ENCODE peak calls at places on chromosome 21, in eight cellular contexts. P is NCI-H510A treated with DMSO at 0.1 percent for 48 hours, B is neural crest cell, A is HT-29, O is NB4, I is progenitor cell of endocrine pancreas, L is CMK, X is H7. F is an unnamed sample.

GRCh38 chr21:39904457-39904856 is 37.2 kb downstream of the PCP4 start:
- DNase-seq in P (no peak), B (no peak), A (no peak), O (no peak), I (no peak), L (no peak), X (no peak), F (no peak)

GRCh38 chr21:45724994-45725843 is 81.7 kb downstream of the PCBP3 start:
- DNase-seq in P (no peak), B (no peak), A (no peak), O (no peak), I (no peak), L (no peak), X (peak; percentile 14), F (no peak)

GRCh38 chr21:45570826-45571601 is 28.8 kb upstream of the SLC19A1 start:
- DNase-seq in P (no peak), B (no peak), A (no peak), O (no peak), I (no peak), L (no peak), X (no peak), F (no peak)

GRCh38 chr21:32705901-32706300 is 21.9 kb downstream of the SYNJ1 start:
- DNase-seq in P (no peak), B (no peak), A (no peak), O (no peak), I (no peak), L (no peak), X (no peak), F (no peak)

GRCh38 chr21:44800971-44801467 is 601 bp downstream of the UBE2G2 start:
- DNase-seq in P (peak; percentile 17), B (no peak), A (peak; percentile 46), O (peak; percentile 61), I (no peak), L (no peak), X (peak; percentile 82), F (peak; percentile 26)

GRCh38 chr21:32320059-32320458 is 21.4 kb downstream of the MRAP start:
- DNase-seq in P (no peak), B (no peak), A (no peak), O (no peak), I (no peak), L (no peak), X (no peak), F (no peak)

GRCh38 chr21:31750843-31751242 is 18.9 kb upstream of the SCAF4 start:
- DNase-seq in P (no peak), B (no peak), A (no peak), O (no peak), I (no peak), L (no peak), X (no peak), F (no peak)

GRCh38 chr21:45975017-45975595 is 6.5 kb upstream of the COL6A1 start:
- DNase-seq in P (no peak), B (peak; percentile 39), A (no peak), O (no peak), I (no peak), L (no peak), X (peak; percentile 90), F (no peak)

GRCh38 chr21:38363684-38364083 is 106.9 kb downstream of the KCNJ15 start:
- DNase-seq in P (no peak), B (no peak), A (no peak), O (no peak), I (no peak), L (no peak), X (no peak), F (peak; percentile 26)

GRCh38 chr21:44752701-44753235 is 41.4 kb upstream of the TSPEAR start:
- DNase-seq in P (no peak), B (no peak), A (peak; percentile 71), O (no peak), I (no peak), L (no peak), X (no peak), F (peak; percentile 67)

GRCh38 chr21:15495965-15496364 is 233.8 kb upstream of the USP25 start:
- DNase-seq in P (no peak), B (no peak), A (no peak), O (no peak), I (no peak), L (no peak), X (no peak), F (no peak)

GRCh38 chr21:42155045-42155855 is 63.7 kb upstream of the ABCG1 start:
- DNase-seq in P (no peak), B (no peak), A (no peak), O (no peak), I (no peak), L (no peak), X (peak; percentile 41), F (no peak)

GRCh38 chr21:42535602-42536171 is 22.0 kb downstream of the SLC37A1 start:
- DNase-seq in P (no peak), B (no peak), A (no peak), O (no peak), I (no peak), L (no peak), X (no peak), F (no peak)

GRCh38 chr21:34988139-34988538 is 61.0 kb downstream of the RUNX1 start:
- DNase-seq in P (no peak), B (no peak), A (no peak), O (no peak), I (no peak), L (no peak), X (no peak), F (peak; percentile 29)

GRCh38 chr21:31262728-31263127 is 81.3 kb downstream of the TIAM1 start:
- DNase-seq in P (no peak), B (no peak), A (no peak), O (no peak), I (no peak), L (no peak), X (no peak), F (no peak)